ENCODE peak calls at places on chromosomes 1 and 21, in nine cellular contexts. One of them, this sample, is unnamed.

GRCh38 chr1:119266386-119266785 is 102.2 kb upstream of the HAO2 start:
- DNase-seq in brain microvascular endothelial cell: no peak
- DNase-seq in endothelial cell: no peak
- DNase-seq in left lung: no peak
- DNase-seq in psoas muscle: no peak
- DNase-seq in AG04449: no peak
- DNase-seq in GM13977: peak; percentile 56
- DNase-seq in pancreas: no peak
- DNase-seq in activated CD8-positive, alpha-beta T cell treated with anti-CD3 and anti-CD28 coated beads for 36 hours: peak; percentile 48
- DNase-seq in this sample: peak; percentile 51

GRCh38 chr1:106536741-106537140 is 519.7 kb upstream of the PRMT6 start:
- DNase-seq in pancreas: no peak
- DNase-seq in GM13977: no peak
- DNase-seq in AG04449: peak; percentile 58
- DNase-seq in activated CD8-positive, alpha-beta T cell treated with anti-CD3 and anti-CD28 coated beads for 36 hours: no peak
- DNase-seq in brain microvascular endothelial cell: peak; percentile 11
- DNase-seq in endothelial cell: no peak
- DNase-seq in psoas muscle: no peak
- DNase-seq in left lung: no peak
- DNase-seq in this sample: no peak

GRCh38 chr1:9289090-9289534 is 3.6 kb upstream of the SPSB1 start:
- DNase-seq in GM13977: peak; percentile 65
- DNase-seq in AG04449: no peak
- DNase-seq in activated CD8-positive, alpha-beta T cell treated with anti-CD3 and anti-CD28 coated beads for 36 hours: peak; percentile 94
- DNase-seq in left lung: no peak
- DNase-seq in brain microvascular endothelial cell: peak; percentile 81
- DNase-seq in psoas muscle: peak; percentile 62
- DNase-seq in pancreas: peak; percentile 79
- DNase-seq in endothelial cell: peak; percentile 77
- DNase-seq in this sample: no peak

GRCh38 chr21:37145635-37146111 is 72.6 kb downstream of the TTC3 start:
- DNase-seq in brain microvascular endothelial cell: peak; percentile 66
- DNase-seq in endothelial cell: no peak
- DNase-seq in psoas muscle: no peak
- DNase-seq in pancreas: no peak
- DNase-seq in left lung: no peak
- DNase-seq in GM13977: no peak
- DNase-seq in AG04449: no peak
- DNase-seq in activated CD8-positive, alpha-beta T cell treated with anti-CD3 and anti-CD28 coated beads for 36 hours: no peak
- DNase-seq in this sample: no peak

GRCh38 chr1:112637257-112638108 is 17.9 kb downstream of the CAPZA1 start:
- DNase-seq in endothelial cell: no peak
- DNase-seq in psoas muscle: no peak
- DNase-seq in left lung: no peak
- DNase-seq in activated CD8-positive, alpha-beta T cell treated with anti-CD3 and anti-CD28 coated beads for 36 hours: no peak
- DNase-seq in pancreas: no peak
- DNase-seq in GM13977: no peak
- DNase-seq in AG04449: no peak
- DNase-seq in brain microvascular endothelial cell: peak; percentile 11
- DNase-seq in this sample: no peak

GRCh38 chr1:243917177-243917862 is 67.3 kb upstream of the AKT3 start:
- DNase-seq in left lung: peak; percentile 78
- DNase-seq in GM13977: peak; percentile 43
- DNase-seq in activated CD8-positive, alpha-beta T cell treated with anti-CD3 and anti-CD28 coated beads for 36 hours: peak; percentile 35
- DNase-seq in AG04449: peak; percentile 38
- DNase-seq in endothelial cell: peak; percentile 29
- DNase-seq in brain microvascular endothelial cell: peak; percentile 85
- DNase-seq in psoas muscle: peak; percentile 23
- DNase-seq in pancreas: peak; percentile 23
- DNase-seq in this sample: peak; percentile 53

GRCh38 chr1:164617607-164618564 is 58.9 kb downstream of the PBX1 start:
- DNase-seq in brain microvascular endothelial cell: peak; percentile 50
- DNase-seq in GM13977: no peak
- DNase-seq in AG04449: no peak
- DNase-seq in psoas muscle: no peak
- DNase-seq in endothelial cell: peak; percentile 48
- DNase-seq in pancreas: no peak
- DNase-seq in left lung: no peak
- DNase-seq in activated CD8-positive, alpha-beta T cell treated with anti-CD3 and anti-CD28 coated beads for 36 hours: peak; percentile 2
- DNase-seq in this sample: no peak

GRCh38 chr1:66521736-66522365 is 12.1 kb upstream of the SGIP1 start:
- DNase-seq in brain microvascular endothelial cell: peak; percentile 70
- DNase-seq in left lung: no peak
- DNase-seq in psoas muscle: no peak
- DNase-seq in pancreas: no peak
- DNase-seq in AG04449: peak; percentile 73
- DNase-seq in activated CD8-positive, alpha-beta T cell treated with anti-CD3 and anti-CD28 coated beads for 36 hours: no peak
- DNase-seq in endothelial cell: no peak
- DNase-seq in GM13977: no peak
- DNase-seq in this sample: no peak

GRCh38 chr1:15736035-15736665 is at the start of gene SLC25A34:
- DNase-seq in AG04449: no peak
- DNase-seq in GM13977: no peak
- DNase-seq in activated CD8-positive, alpha-beta T cell treated with anti-CD3 and anti-CD28 coated beads for 36 hours: no peak
- DNase-seq in psoas muscle: peak; percentile 86
- DNase-seq in brain microvascular endothelial cell: no peak
- DNase-seq in left lung: peak; percentile 89
- DNase-seq in pancreas: peak; percentile 96
- DNase-seq in endothelial cell: no peak
- DNase-seq in this sample: no peak

GRCh38 chr1:243264718-243265117 is 8.9 kb downstream of the SDCCAG8 start:
- DNase-seq in pancreas: no peak
- DNase-seq in GM13977: no peak
- DNase-seq in AG04449: no peak
- DNase-seq in activated CD8-positive, alpha-beta T cell treated with anti-CD3 and anti-CD28 coated beads for 36 hours: no peak
- DNase-seq in left lung: no peak
- DNase-seq in psoas muscle: no peak
- DNase-seq in endothelial cell: no peak
- DNase-seq in brain microvascular endothelial cell: peak; percentile 86
- DNase-seq in this sample: no peak

GRCh38 chr1:93715529-93716126 is 34.0 kb upstream of the BCAR3 start:
- DNase-seq in brain microvascular endothelial cell: no peak
- DNase-seq in activated CD8-positive, alpha-beta T cell treated with anti-CD3 and anti-CD28 coated beads for 36 hours: peak; percentile 36
- DNase-seq in psoas muscle: no peak
- DNase-seq in AG04449: peak; percentile 5
- DNase-seq in endothelial cell: no peak
- DNase-seq in left lung: no peak
- DNase-seq in GM13977: peak; percentile 45
- DNase-seq in pancreas: no peak
- DNase-seq in this sample: no peak

GRCh38 chr21:43884861-43885370 is 19.9 kb downstream of the AGPAT3 start:
- DNase-seq in AG04449: no peak
- DNase-seq in activated CD8-positive, alpha-beta T cell treated with anti-CD3 and anti-CD28 coated beads for 36 hours: no peak
- DNase-seq in pancreas: no peak
- DNase-seq in psoas muscle: no peak
- DNase-seq in left lung: no peak
- DNase-seq in endothelial cell: no peak
- DNase-seq in brain microvascular endothelial cell: no peak
- DNase-seq in GM13977: no peak
- DNase-seq in this sample: no peak

GRCh38 chr1:204410764-204411450 is 710 bp downstream of the PPP1R15B start:
- DNase-seq in activated CD8-positive, alpha-beta T cell treated with anti-CD3 and anti-CD28 coated beads for 36 hours: peak; percentile 52
- DNase-seq in pancreas: peak; percentile 61
- DNase-seq in brain microvascular endothelial cell: peak; percentile 40
- DNase-seq in AG04449: no peak
- DNase-seq in GM13977: peak; percentile 55
- DNase-seq in left lung: no peak
- DNase-seq in psoas muscle: peak; percentile 52
- DNase-seq in endothelial cell: peak; percentile 64
- DNase-seq in this sample: no peak

GRCh38 chr1:112956503-112957132 is 622 bp upstream of the SLC16A1 start:
- DNase-seq in left lung: peak; percentile 82
- DNase-seq in AG04449: no peak
- DNase-seq in activated CD8-positive, alpha-beta T cell treated with anti-CD3 and anti-CD28 coated beads for 36 hours: peak; percentile 56
- DNase-seq in brain microvascular endothelial cell: peak; percentile 38
- DNase-seq in GM13977: no peak
- DNase-seq in psoas muscle: no peak
- DNase-seq in pancreas: no peak
- DNase-seq in endothelial cell: no peak
- DNase-seq in this sample: no peak

GRCh38 chr1:214067853-214068703 is 80.3 kb downstream of the PROX1 start:
- DNase-seq in left lung: no peak
- DNase-seq in GM13977: no peak
- DNase-seq in endothelial cell: no peak
- DNase-seq in pancreas: no peak
- DNase-seq in activated CD8-positive, alpha-beta T cell treated with anti-CD3 and anti-CD28 coated beads for 36 hours: no peak
- DNase-seq in brain microvascular endothelial cell: no peak
- DNase-seq in psoas muscle: no peak
- DNase-seq in AG04449: no peak
- DNase-seq in this sample: no peak

GRCh38 chr21:16071082-16071481 is 341.3 kb downstream of the USP25 start:
- DNase-seq in brain microvascular endothelial cell: no peak
- DNase-seq in left lung: no peak
- DNase-seq in activated CD8-positive, alpha-beta T cell treated with anti-CD3 and anti-CD28 coated beads for 36 hours: no peak
- DNase-seq in endothelial cell: no peak
- DNase-seq in AG04449: no peak
- DNase-seq in pancreas: no peak
- DNase-seq in psoas muscle: peak; percentile 23
- DNase-seq in GM13977: no peak
- DNase-seq in this sample: no peak

DNA sequence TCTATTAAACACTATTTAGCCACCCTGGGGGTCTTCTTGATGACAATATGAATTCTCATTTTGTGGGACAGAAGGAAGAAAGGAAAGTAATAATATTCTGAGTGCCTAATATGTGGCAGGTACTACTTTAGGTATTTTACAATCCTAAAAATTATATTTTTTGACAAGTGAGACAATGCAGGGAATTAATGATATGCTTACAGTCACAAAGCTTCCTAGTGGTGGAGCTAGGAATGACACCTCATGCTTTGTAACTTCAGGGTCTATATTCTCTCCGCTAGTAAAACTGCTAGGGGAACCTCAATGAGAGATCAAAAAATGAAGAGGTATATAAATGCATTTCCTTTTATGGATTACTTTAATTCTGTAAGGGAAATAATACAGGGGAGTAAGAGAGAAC is 44.3 kb downstream of the TPR start:
- DNase-seq in pancreas: no peak
- DNase-seq in activated CD8-positive, alpha-beta T cell treated with anti-CD3 and anti-CD28 coated beads for 36 hours: no peak
- DNase-seq in GM13977: no peak
- DNase-seq in brain microvascular endothelial cell: peak; percentile 6
- DNase-seq in AG04449: no peak
- DNase-seq in left lung: no peak
- DNase-seq in psoas muscle: no peak
- DNase-seq in endothelial cell: no peak
- DNase-seq in this sample: no peak
- TF ChIP-seq CTCF in pancreas: no peak
- TF ChIP-seq CTCF in activated CD8-positive, alpha-beta T cell treated with anti-CD3 and anti-CD28 coated beads for 36 hours: peak; percentile 60
- TF ChIP-seq CTCF in GM13977: peak; percentile 15
- TF ChIP-seq CTCF in brain microvascular endothelial cell: peak; percentile 44
- TF ChIP-seq CTCF in AG04449: peak; percentile 10
- TF ChIP-seq CTCF in left lung: peak; percentile 14
- TF ChIP-seq CTCF in psoas muscle: peak; percentile 13
- TF ChIP-seq CTCF in endothelial cell: peak; percentile 73
- TF ChIP-seq CTCF in this sample: no peak

DNA sequence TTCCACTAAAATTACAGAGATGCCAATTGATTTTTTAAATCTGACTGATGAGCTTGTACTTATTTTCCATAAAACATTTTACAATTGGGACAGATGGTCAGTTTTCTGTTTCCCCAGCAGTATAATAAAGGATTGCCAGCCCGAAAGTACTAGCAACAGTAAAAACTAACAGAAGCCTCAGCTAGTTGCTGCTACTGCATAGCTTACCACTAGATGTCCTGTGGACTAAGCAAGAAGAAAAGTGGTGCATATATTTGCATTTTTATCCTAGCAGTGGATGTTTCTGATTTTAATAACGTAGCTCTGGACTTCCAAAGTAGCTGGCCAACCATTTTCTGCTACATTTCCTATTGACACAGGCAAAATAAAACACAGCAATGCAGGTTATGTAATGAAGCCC is 241.5 kb downstream of the BARHL2 start:
- DNase-seq in pancreas: no peak
- DNase-seq in endothelial cell: no peak
- DNase-seq in left lung: no peak
- DNase-seq in activated CD8-positive, alpha-beta T cell treated with anti-CD3 and anti-CD28 coated beads for 36 hours: no peak
- DNase-seq in psoas muscle: no peak
- DNase-seq in brain microvascular endothelial cell: no peak
- DNase-seq in GM13977: no peak
- DNase-seq in AG04449: no peak
- DNase-seq in this sample: no peak
- TF ChIP-seq CTCF in pancreas: no peak
- TF ChIP-seq CTCF in endothelial cell: no peak
- TF ChIP-seq CTCF in left lung: no peak
- TF ChIP-seq CTCF in activated CD8-positive, alpha-beta T cell treated with anti-CD3 and anti-CD28 coated beads for 36 hours: no peak
- TF ChIP-seq CTCF in psoas muscle: no peak
- TF ChIP-seq CTCF in brain microvascular endothelial cell: peak; percentile 63
- TF ChIP-seq CTCF in GM13977: peak; percentile 13
- TF ChIP-seq CTCF in AG04449: no peak
- TF ChIP-seq CTCF in this sample: no peak

DNA sequence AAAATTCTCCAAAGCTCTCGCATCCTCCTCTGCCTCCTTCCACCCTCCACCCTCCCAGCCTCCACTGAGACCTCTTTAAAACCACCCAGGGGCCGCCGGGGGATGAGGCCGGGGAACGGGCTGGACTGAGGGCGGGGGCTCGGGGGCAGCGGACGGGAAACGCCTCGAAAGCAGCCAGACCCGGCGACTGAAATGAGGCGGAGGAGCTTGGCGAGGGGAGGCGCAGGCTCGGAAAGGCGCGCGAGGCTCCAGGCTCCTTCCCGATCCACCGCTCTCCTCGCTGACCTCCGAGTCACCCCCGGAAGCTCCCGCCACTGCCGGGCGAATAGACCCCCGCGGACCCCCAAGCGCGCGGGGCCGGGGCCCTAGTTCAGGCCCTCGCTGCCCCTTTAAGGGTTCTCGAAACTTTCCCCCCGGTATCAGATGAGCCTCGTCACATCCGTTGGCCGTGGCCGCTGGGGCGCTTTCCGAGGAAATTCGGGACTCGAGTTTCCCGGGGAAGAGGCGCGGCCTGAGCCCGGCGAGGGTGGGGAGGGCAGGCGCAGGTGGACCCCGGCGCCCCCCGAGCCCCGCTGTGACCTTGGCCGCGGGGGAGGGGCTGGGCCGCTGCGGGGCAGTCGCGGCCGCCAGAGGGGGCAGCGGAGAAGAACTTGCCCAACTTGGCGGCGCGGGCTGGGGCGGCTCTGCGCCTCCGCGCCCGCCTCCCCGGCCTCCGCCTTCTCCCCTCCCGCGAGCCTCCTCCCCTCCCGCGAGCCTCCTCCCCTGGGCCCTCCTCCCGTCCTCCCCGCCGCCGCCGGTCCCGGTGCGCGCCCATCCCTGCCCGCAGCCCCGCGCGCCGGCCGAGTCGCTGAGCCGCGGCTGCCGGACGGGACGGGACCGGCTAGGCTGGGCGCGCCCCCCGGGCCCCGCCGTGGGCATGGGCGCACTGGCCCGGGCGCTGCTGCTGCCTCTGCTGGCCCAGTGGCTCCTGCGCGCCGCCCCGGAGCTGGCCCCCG is at the start of gene BACE2:
- DNase-seq in AG04449: no peak
- DNase-seq in endothelial cell: peak; percentile 79
- DNase-seq in GM13977: peak; percentile 80
- DNase-seq in activated CD8-positive, alpha-beta T cell treated with anti-CD3 and anti-CD28 coated beads for 36 hours: peak; percentile 52
- DNase-seq in left lung: peak; percentile 91
- DNase-seq in brain microvascular endothelial cell: peak; percentile 33
- DNase-seq in psoas muscle: peak; percentile 83
- DNase-seq in pancreas: peak; percentile 80
- DNase-seq in this sample: peak; percentile 79
- TF ChIP-seq CTCF in AG04449: peak; percentile 70
- TF ChIP-seq CTCF in endothelial cell: peak; percentile 55
- TF ChIP-seq CTCF in GM13977: peak; percentile 54
- TF ChIP-seq CTCF in activated CD8-positive, alpha-beta T cell treated with anti-CD3 and anti-CD28 coated beads for 36 hours: peak; percentile 52
- TF ChIP-seq CTCF in left lung: peak; percentile 54
- TF ChIP-seq CTCF in brain microvascular endothelial cell: peak; percentile 45
- TF ChIP-seq CTCF in psoas muscle: peak; percentile 47
- TF ChIP-seq CTCF in pancreas: peak; percentile 16
- TF ChIP-seq CTCF in this sample: peak; percentile 53

GRCh38 chr1:234912541-234913312 is 215.9 kb downstream of the TOMM20 start:
- DNase-seq in pancreas: no peak
- DNase-seq in GM13977: no peak
- DNase-seq in activated CD8-positive, alpha-beta T cell treated with anti-CD3 and anti-CD28 coated beads for 36 hours: no peak
- DNase-seq in psoas muscle: no peak
- DNase-seq in left lung: no peak
- DNase-seq in AG04449: no peak
- DNase-seq in endothelial cell: no peak
- DNase-seq in brain microvascular endothelial cell: no peak
- DNase-seq in this sample: no peak
- TF ChIP-seq CTCF in pancreas: no peak
- TF ChIP-seq CTCF in GM13977: no peak
- TF ChIP-seq CTCF in activated CD8-positive, alpha-beta T cell treated with anti-CD3 and anti-CD28 coated beads for 36 hours: no peak
- TF ChIP-seq CTCF in psoas muscle: no peak
- TF ChIP-seq CTCF in left lung: no peak
- TF ChIP-seq CTCF in AG04449: no peak
- TF ChIP-seq CTCF in endothelial cell: no peak
- TF ChIP-seq CTCF in brain microvascular endothelial cell: peak; percentile 27
- TF ChIP-seq CTCF in this sample: no peak

This sample was measured in GM13976.